ENCODE peak calls at places on chromosomes 4 and X, in four cellular contexts. J is fibroblast of lung, E is dorsolateral prefrontal cortex, K is HepG2. W is an unnamed sample.

GRCh38 chr4:6009452-6009851 is 8.8 kb downstream of the C4orf50 start:
- DNase-seq in J (no peak), E (no peak), K (no peak), W (no peak)

GRCh38 chrX:135481696-135482179 is 38.7 kb upstream of the INTS6L start:
- DNase-seq in E (no peak), J (no peak), K (no peak), W (no peak)

GRCh38 chr4:100356172-100356571 is 161.7 kb downstream of the EMCN start:
- DNase-seq in J (no peak), K (no peak), E (no peak), W (no peak)

GRCh38 chr4:107253090-107253489 is 217.0 kb upstream of the DKK2 start:
- DNase-seq in E (no peak), K (no peak), J (no peak), W (no peak)

GRCh38 chrX:152220612-152221011 is 82.2 kb upstream of the MAGEA10 start:
- DNase-seq in E (no peak), K (no peak), J (no peak), W (no peak)

GRCh38 chrX:30308263-30309138 is 689 bp downstream of the NR0B1 start:
- DNase-seq in E (no peak), K (no peak), J (peak), W (no peak)

GRCh38 chr4:24856586-24856985 is 56.3 kb downstream of the CCDC149 start:
- DNase-seq in K (no peak), E (no peak), J (peak), W (no peak)

GRCh38 chr4:36000941-36001557 is 243.3 kb downstream of the ARAP2 start:
- DNase-seq in E (no peak), K (no peak), J (no peak), W (no peak)

GRCh38 chrX:22742174-22742573 is 257.6 kb upstream of the DDX53 start:
- DNase-seq in E (no peak), J (peak), K (no peak), W (no peak)

GRCh38 chr4:7806080-7806630 is 133.5 kb downstream of the AFAP1 start:
- DNase-seq in K (peak), J (peak), E (peak), W (no peak)

GRCh38 chrX:3006500-3006899 is at the start of gene ARSH:
- DNase-seq in E (no peak), K (peak), J (no peak), W (no peak)

GRCh38 chrX:68750316-68750715 is 78.5 kb upstream of the EFNB1 start:
- DNase-seq in J (no peak), K (no peak), E (no peak), W (no peak)

GRCh38 chr4:76576824-76577223 is 141.8 kb downstream of the SHROOM3 start:
- DNase-seq in E (no peak), J (no peak), K (no peak), W (no peak)

GRCh38 chr4:48108309-48109073 is 25.6 kb downstream of the TXK start:
- DNase-seq in K (no peak), E (no peak), J (no peak), W (no peak)

GRCh38 chr4:110371016-110371795 is 104.7 kb upstream of the ENPEP start:
- DNase-seq in J (no peak), K (no peak), E (no peak), W (no peak)

GRCh38 chr4:102430511-102430910 is 70.6 kb upstream of the NFKB1 start:
- DNase-seq in K (no peak), E (no peak), J (peak), W (no peak)

GRCh38 chr4:137794779-137795178 is 262.5 kb upstream of the PCDH18 start:
- DNase-seq in E (no peak), K (no peak), J (peak), W (no peak)

GRCh38 chr4:152369903-152370296 is 166.0 kb downstream of the FBXW7 start:
- DNase-seq in E (no peak), J (peak), K (no peak), W (no peak)

GRCh38 chrX:34918856-34919255 is 23.7 kb upstream of the FAM47B start:
- DNase-seq in J (peak), K (peak), E (no peak), W (no peak)

GRCh38 chr4:6313216-6313615 is 43.6 kb downstream of the WFS1 start:
- DNase-seq in E (no peak), J (no peak), K (no peak), W (no peak)

GRCh38 chr4:36283912-36284465 is 2.6 kb downstream of the DTHD1 start:
- DNase-seq in E (no peak), J (no peak), K (no peak), W (no peak)

GRCh38 chr4:71648448-71648847 is 135.4 kb downstream of the GC start:
- DNase-seq in E (no peak), K (no peak), J (no peak), W (no peak)

GRCh38 chr4:70518716-70519115 is 347 bp downstream of the AMTN start:
- DNase-seq in K (no peak), J (peak), E (no peak), W (no peak)

GRCh38 chr4:54433686-54434085 is 204.6 kb downstream of the PDGFRA start:
- DNase-seq in J (peak), E (no peak), K (no peak), W (no peak)

GRCh38 chr4:148053298-148054003 is 321.6 kb downstream of the ARHGAP10 start:
- DNase-seq in K (no peak), E (no peak), J (peak), W (no peak)

GRCh38 chr4:53013873-53014272 is 151.8 kb downstream of the RASL11B start:
- DNase-seq in E (no peak), K (no peak), J (no peak), W (no peak)

GRCh38 chrX:134933911-134934310 is 56.9 kb upstream of the SMIM10 start:
- DNase-seq in E (no peak), K (no peak), J (no peak), W (no peak)

GRCh38 chrX:38375888-38376287 is 23.5 kb downstream of the OTC start:
- DNase-seq in J (peak), K (no peak), E (no peak), W (no peak)

GRCh38 chrX:1542994-1543725 is 6.2 kb upstream of the P2RY8 start:
- DNase-seq in E (no peak), K (no peak), J (no peak), W (no peak)

GRCh38 chr4:98626350-98626749 is 32.1 kb downstream of the TSPAN5 start:
- DNase-seq in J (peak), E (no peak), K (no peak), W (no peak)

GRCh38 chrX:71212536-71212935 is 10.5 kb upstream of the GJB1 start:
- DNase-seq in E (no peak), J (no peak), K (no peak), W (no peak)

GRCh38 chr4:133152330-133152791 is 3.3 kb downstream of the PCDH10 start:
- DNase-seq in E (peak), K (no peak), J (peak), W (no peak)

GRCh38 chr4:185112104-185112503 is 31.0 kb upstream of the SLC25A4 start:
- DNase-seq in K (peak), E (no peak), J (peak), W (no peak)

GRCh38 chr4:93433840-93434239 is 394.7 kb upstream of the ATOH1 start:
- DNase-seq in E (no peak), J (no peak), K (peak), W (no peak)

GRCh38 chr4:156673483-156673882 is 298.1 kb downstream of the PDGFC start:
- DNase-seq in J (peak), K (no peak), E (no peak), W (no peak)

GRCh38 chr4:86152454-86152853 is 207.4 kb downstream of the MAPK10 start:
- DNase-seq in J (no peak), E (no peak), K (no peak), W (no peak)

GRCh38 chr4:7461171-7461570 is 26.4 kb upstream of the PSAPL1 start:
- DNase-seq in K (no peak), E (no peak), J (no peak), W (no peak)

GRCh38 chrX:41589634-41590270 is 99.0 kb upstream of the GPR34 start:
- DNase-seq in K (peak), E (no peak), J (peak), W (no peak)

GRCh38 chr4:123121241-123121907 is 199.0 kb upstream of the NUDT6 start:
- DNase-seq in E (no peak), J (peak), K (peak), W (no peak)
- TF ChIP-seq CTCF in E (no peak), J (no peak), K (no peak), W (no peak)

GRCh38 chr4:166506051-166506450 is 633.0 kb downstream of the TLL1 start:
- DNase-seq in J (no peak), E (no peak), K (no peak), W (no peak)

GRCh38 chr4:166502660-166503059 is 629.6 kb downstream of the TLL1 start:
- DNase-seq in K (no peak), J (no peak), E (no peak), W (no peak)

GRCh38 chr4:166498541-166498940 is 625.5 kb downstream of the TLL1 start:
- DNase-seq in J (peak), K (no peak), E (no peak), W (no peak)

GRCh38 chr4:166499820-166500219 is 626.8 kb downstream of the TLL1 start:
- DNase-seq in J (no peak), E (no peak), K (no peak), W (no peak)

DNA sequence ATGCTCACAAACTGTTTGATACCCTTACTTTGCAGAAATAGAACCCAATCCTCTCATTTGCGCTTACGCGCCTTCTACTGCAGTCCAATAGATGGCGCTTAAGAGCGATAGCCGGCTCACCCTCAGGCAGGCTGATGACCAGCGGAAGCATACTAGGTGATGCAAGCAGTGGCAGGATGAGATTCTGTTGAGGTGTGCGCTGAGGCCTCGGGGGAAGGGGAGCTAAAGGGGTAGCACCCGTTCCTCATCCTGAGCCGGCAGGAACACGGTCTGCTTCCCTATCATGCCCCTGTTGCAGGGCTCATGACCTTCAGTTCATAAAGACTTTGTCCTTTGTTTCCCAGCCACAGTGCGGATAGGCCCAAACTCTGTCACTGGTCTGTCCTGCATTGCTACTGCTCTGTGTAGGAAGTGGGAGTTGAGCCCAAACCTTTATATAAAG is 628.9 kb downstream of the TLL1 start:
- DNase-seq in E (no peak), K (peak), J (peak), W (peak)
- TF ChIP-seq CTCF in E (no peak), K (peak), J (peak), W (no peak)

GRCh38 chrX:110665636-110666035 is 130.0 kb downstream of the CHRDL1 start:
- DNase-seq in K (peak), E (peak), J (peak), W (no peak)
- TF ChIP-seq CTCF in K (peak), E (peak), J (peak), W (peak)

GRCh38 chr4:118773082-118773792 is 62.7 kb downstream of the SEC24D start:
- DNase-seq in J (no peak), K (no peak), E (no peak), W (no peak)

GRCh38 chr4:118774321-118774720 is 61.6 kb downstream of the SEC24D start:
- DNase-seq in J (no peak), E (no peak), K (no peak), W (no peak)

GRCh38 chr4:118774989-118775388 is 60.9 kb downstream of the SEC24D start:
- DNase-seq in E (no peak), K (no peak), J (no peak), W (no peak)

GRCh38 chr4:118770741-118771187 is 65.2 kb downstream of the SEC24D start:
- DNase-seq in J (no peak), E (no peak), K (no peak), W (no peak)

GRCh38 chr4:118772149-118773081 is 63.5 kb downstream of the SEC24D start:
- DNase-seq in E (no peak), J (peak), K (peak), W (no peak)
- TF ChIP-seq CTCF in E (peak), J (no peak), K (peak), W (peak)

GRCh38 chr4:74667944-74668343 is 126.4 kb downstream of the BTC start:
- DNase-seq in K (no peak), J (no peak), E (no peak), W (no peak)

GRCh38 chr4:74674750-74675149 is 119.6 kb downstream of the BTC start:
- DNase-seq in K (no peak), J (no peak), E (no peak), W (no peak)

GRCh38 chr4:74669702-74670101 is 124.6 kb downstream of the BTC start:
- DNase-seq in K (no peak), J (no peak), E (no peak), W (no peak)

GRCh38 chr4:74670583-74670982 is 123.7 kb downstream of the BTC start:
- DNase-seq in J (peak), E (no peak), K (no peak), W (no peak)

DNA sequence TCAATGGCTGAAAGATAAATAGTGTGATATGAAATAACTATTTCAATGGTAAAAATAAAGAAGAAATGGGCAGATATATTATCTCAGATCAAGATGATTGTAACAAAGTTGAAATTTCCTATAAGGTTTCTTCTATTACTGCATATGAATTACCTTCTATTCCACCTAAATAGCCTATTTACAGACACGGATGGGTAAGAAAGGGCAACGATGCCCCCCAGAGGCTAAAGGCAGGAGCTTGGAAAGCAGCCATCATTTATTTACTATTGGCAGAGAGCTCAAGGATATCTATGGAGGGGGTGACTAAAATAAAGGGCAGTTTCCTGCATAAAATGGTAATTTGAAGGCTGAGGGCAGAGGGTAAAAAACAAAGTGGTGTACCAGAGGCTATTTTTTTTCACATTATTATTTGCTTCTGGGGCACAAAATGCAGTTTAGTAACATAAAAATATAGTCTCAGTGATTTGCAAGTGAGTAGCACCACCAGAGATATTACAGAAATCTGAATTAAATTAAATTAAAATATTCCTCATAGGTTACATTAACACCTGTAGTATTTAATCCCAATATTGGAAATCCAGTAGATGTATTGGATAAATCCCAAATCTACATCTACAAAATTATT is 123.1 kb downstream of the BTC start:
- DNase-seq in J (peak), K (peak), E (no peak), W (no peak)
- TF ChIP-seq CTCF in J (peak), K (peak), E (peak), W (no peak)

DNA sequence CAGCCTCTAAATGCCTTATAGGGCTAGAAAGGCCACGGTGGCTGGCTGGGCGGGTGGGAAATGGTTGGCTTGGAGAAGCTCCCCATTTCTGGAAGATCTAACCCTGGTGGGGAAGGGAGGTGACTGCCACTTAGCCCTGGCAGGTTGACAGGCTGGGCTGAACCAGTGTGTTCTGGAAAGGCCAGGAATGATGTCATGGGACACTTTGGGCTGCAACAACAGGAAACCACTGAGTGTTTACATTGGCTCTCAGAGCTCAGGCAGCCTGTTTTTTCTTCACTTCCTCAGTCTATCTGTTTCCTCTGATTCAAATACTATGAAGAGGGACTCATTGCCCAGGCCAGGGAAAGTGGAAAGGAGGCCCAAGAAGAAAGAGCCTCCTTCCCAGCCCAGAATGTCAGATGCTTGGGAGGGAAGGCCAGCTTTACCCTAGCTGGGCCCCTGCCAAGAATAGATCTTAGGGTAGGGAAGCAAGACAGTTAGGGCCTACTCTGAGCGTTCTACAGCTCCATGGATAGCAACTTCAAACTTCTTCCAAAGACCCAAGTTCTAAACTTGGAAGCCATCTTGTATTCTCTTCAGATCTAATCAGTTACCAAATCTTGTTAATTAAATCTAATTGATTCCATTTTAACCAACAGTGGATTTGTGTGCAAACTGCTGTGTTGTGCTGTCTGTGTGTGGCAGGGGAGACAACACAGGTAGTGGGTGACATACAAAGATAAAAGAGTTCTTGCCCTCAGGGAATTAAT is 65.7 kb upstream of the MSN start:
- DNase-seq in K (peak), J (peak), E (peak), W (no peak)
- TF ChIP-seq CTCF in K (no peak), J (no peak), E (no peak), W (no peak)

DNA sequence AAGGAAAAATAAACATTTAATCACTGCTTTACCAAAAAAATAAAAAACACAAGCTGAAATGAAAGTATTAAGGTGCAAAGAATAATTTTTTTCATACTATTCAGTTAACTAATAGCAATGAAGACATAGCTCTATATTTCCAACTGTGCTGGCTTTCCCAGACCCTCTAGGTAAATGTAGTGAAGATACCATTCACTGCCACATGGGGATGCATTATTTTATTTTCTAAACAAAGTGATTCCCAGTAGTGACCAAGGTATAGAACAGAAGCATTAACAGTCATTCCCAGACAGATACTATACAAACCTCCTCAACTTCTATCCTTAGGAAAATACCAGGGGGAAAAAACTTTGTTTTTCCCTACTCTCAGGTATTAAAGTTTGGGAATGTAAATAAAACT is 39.4 kb downstream of the ANTXR2 start:
- DNase-seq in J (no peak), K (no peak), E (no peak), W (no peak)
- TF ChIP-seq CTCF in J (no peak), K (no peak), E (no peak), W (no peak)

GRCh38 chrX:115960440-115961084 is 210.0 kb upstream of the AGTR2 start:
- DNase-seq in J (no peak), E (no peak), K (no peak), W (no peak)

GRCh38 chrX:115952417-115953092 is 218.0 kb upstream of the AGTR2 start:
- DNase-seq in E (peak), K (peak), J (no peak), W (no peak)

GRCh38 chrX:115958687-115959359 is 211.7 kb upstream of the AGTR2 start:
- DNase-seq in K (no peak), E (no peak), J (no peak), W (no peak)

GRCh38 chrX:115957862-115958490 is 212.6 kb upstream of the AGTR2 start:
- DNase-seq in J (no peak), E (no peak), K (peak), W (no peak)
- TF ChIP-seq CTCF in J (no peak), E (peak), K (peak), W (no peak)

DNA sequence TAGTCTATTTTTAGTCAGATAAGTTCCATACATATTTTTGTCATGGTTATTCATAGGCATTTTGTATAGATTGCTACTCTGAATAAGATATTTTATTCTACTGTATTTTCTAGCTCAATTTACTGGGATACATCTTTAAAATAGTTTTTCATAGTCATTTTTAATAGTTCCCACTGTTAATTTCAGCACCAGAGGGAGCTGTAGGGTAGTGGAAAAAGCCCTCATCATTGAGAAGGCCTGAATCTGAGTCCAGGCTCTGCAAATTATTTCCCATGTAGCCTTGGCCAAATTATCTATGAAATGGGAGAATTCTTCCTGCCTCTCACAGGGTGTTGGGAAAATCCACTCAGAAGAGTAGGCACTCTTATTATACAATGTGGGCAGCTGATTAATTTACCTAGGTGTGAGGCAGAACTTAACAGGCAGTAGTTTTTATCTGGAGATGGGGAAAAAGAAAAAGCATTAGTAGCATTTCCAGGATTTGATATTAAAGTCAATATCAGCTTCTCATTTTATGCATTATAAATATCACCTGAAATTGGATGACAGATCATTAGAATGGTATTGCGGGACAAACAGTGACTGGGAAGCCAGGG is 102.9 kb upstream of the PAQR3 start:
- DNase-seq in E (no peak), K (peak), J (peak), W (no peak)
- TF ChIP-seq CTCF in E (peak), K (peak), J (peak), W (peak)